ENCODE peak calls at places on chromosomes 2 and 18, in five cellular contexts. N is transverse colon, U is GM12864, C is Peyer's patch, B is fibroblast of pulmonary artery. O is an unnamed sample.

GRCh38 chr2:15223887-15224286 is 337.2 kb downstream of the NBAS start:
- DNase-seq in N (no peak), U (no peak), C (no peak), B (peak; percentile 96), O (peak; percentile 84)

GRCh38 chr2:119179951-119180350 is 21.4 kb upstream of the C1QL2 start:
- DNase-seq in C (no peak), B (no peak), N (no peak), U (no peak), O (peak; percentile 47)

GRCh38 chr18:11219571-11219970 is 70.2 kb upstream of the PIEZO2 start:
- DNase-seq in N (no peak), C (no peak), B (no peak), U (no peak), O (no peak)

GRCh38 chr2:73910873-73911547 is 15.7 kb upstream of the DGUOK start:
- DNase-seq in N (no peak), B (no peak), U (no peak), C (no peak), O (no peak)

GRCh38 chr2:219661955-219662395 is 34.5 kb downstream of the SLC4A3 start:
- DNase-seq in U (no peak), C (peak; percentile 1), N (no peak), B (peak; percentile 61), O (peak; percentile 81)

GRCh38 chr2:47274054-47274779 is 119.1 kb upstream of the STPG4 start:
- DNase-seq in C (no peak), N (no peak), B (peak; percentile 69), U (no peak), O (no peak)

GRCh38 chr18:64966667-64967066 is 784.1 kb upstream of the CDH7 start:
- DNase-seq in N (no peak), C (no peak), B (no peak), U (no peak), O (no peak)

GRCh38 chr2:174663572-174663971 is 66.0 kb upstream of the WIPF1 start:
- DNase-seq in U (no peak), C (no peak), B (peak; percentile 43), N (no peak), O (no peak)

GRCh38 chr18:9735879-9736278 is 27.8 kb downstream of the RAB31 start:
- DNase-seq in C (peak; percentile 4), N (no peak), B (no peak), U (no peak), O (no peak)

GRCh38 chr2:218859994-218860831 is 608 bp downstream of the WNT6 start:
- DNase-seq in N (no peak), C (no peak), U (no peak), B (no peak), O (no peak)

GRCh38 chr2:237570776-237571335 is 4.5 kb downstream of the PRLH start:
- DNase-seq in U (no peak), N (no peak), B (no peak), C (no peak), O (no peak)

GRCh38 chr2:150023044-150023443 is 435.5 kb upstream of the MMADHC start:
- DNase-seq in B (no peak), N (no peak), C (no peak), U (no peak), O (no peak)

GRCh38 chr2:9205963-9206948 is at the start of gene ASAP2:
- DNase-seq in U (no peak), N (peak; percentile 78), C (peak; percentile 80), B (peak; percentile 73), O (peak; percentile 70)

GRCh38 chr18:62766266-62766665 is 50.9 kb downstream of the PHLPP1 start:
- DNase-seq in N (no peak), B (no peak), U (no peak), C (no peak), O (no peak)

GRCh38 chr2:66547113-66547512 is 112.2 kb downstream of the MEIS1 start:
- DNase-seq in U (no peak), N (no peak), B (peak; percentile 69), C (no peak), O (no peak)

GRCh38 chr2:170101789-170102188 is 76.2 kb upstream of the MYO3B start:
- DNase-seq in N (no peak), B (no peak), C (no peak), U (no peak), O (no peak)

DNA sequence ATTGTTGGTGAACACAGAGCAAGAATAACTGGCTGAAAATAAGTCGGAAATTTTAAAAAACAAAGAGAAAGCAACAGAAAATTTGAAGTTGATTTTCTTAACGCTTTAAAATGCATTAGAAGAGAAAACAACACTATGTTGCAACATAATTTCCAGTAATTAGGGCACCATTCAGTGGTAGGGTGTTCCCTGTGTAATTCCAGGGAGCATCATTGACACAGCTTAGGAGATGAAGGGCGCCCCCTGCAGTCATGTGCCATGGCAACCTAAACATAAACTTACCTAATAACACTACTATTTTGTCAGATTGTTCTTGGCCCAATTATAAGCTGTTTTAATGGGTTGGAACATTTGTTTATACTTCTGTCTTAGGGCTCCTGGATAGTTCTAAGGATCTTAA is 99.6 kb downstream of the DTNA start:
- DNase-seq in U (no peak), B (peak; percentile 53), C (peak; percentile 68), N (peak; percentile 35), O (peak; percentile 35)
- TF ChIP-seq CTCF in U (peak; percentile 30), B (peak; percentile 58), C (no peak), N (no peak), O (peak; percentile 62)

GRCh38 chr2:142140434-142140845 is 9.6 kb upstream of the LRP1B start:
- DNase-seq in N (no peak), C (no peak), B (peak; percentile 55), U (no peak), O (no peak)
- H3K4me3 ChIP-seq in N (no peak overlapping the region), C (no peak overlapping the region), B (no peak overlapping the region), U (no peak overlapping the region), O (no peak overlapping the region)

DNA sequence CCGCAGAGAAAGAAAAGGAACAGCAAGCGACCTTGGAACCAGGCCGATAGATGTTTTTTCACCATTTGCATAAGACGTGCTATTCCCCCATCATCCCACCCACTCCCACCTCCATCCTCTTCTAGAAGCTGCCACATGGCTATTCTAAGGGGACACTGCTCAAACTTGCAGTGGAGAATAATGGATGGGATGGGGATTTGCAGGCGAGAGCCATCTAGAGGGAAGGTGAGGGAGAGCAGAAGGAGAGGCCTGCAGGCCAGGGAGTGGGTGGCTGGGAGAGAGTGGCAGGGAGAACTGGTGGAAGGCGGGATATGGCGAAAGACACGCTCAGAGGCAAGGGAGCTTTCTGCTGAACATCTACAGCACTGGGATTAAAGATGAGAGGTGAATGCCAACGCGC is 84.9 kb downstream of the MAPK4 start:
- DNase-seq in U (no peak), C (no peak), B (no peak), N (no peak), O (no peak)
- TF ChIP-seq CTCF in U (peak; percentile 43), C (no peak), B (peak; percentile 40), N (peak; percentile 27), O (peak; percentile 56)

DNA sequence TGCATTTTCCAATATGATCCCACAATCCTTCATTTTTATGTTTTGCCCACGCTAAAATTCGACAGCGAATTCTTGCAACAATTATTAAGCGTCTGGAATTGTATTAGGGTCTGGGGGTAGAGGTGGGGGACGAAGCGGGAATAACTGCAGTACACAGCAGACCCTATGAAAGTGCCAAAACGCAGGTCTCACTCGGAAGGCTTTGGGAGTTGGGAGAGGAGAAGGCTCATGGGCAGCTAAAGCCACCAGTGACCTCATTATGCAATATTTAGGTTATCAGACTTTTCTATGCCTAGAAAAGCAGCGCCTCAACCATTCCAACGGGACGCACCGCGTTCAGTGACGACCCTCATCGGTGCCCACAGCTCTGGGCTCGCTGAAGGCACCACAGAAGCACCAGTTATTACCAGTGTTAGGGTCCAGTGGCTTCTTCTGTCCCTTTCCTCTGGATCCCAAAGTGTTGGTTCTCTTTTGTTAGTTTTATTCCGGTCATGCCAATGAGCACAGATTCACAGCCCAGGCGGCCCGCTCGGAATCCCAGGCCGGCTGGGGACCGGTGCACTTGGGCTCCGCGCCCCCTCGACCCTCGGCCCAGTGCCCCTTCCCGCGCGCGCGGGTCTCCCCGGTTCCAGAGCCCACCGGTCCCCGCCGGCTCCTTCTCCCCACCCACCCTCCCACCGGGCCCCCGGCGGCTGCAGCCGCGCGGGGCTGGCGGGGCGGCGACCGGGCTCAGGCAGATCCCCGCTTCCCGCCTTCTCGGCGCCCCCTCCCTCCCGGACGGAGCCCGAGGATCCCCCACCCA is 738 bp upstream of the MAPK4 start:
- DNase-seq in B (no peak), C (no peak), U (no peak), N (no peak), O (no peak)
- H3K4me3 ChIP-seq in B (no peak overlapping the region), C (peak overlapping the region; percentile 56), U (no peak overlapping the region), N (peak overlapping the region; percentile 58), O (peak overlapping the region; percentile 38)

O was measured in mammary epithelial cell.